ENCODE peak calls at places on chromosomes 7 and 10, in nine cellular contexts. N is lung; Y is psoas muscle; J is HCT116; S is right atrium auricular region; B is H9; V is GM23248; A is neural progenitor cell; U is CD8-positive, alpha-beta T cell. T is an unnamed sample.

GRCh38 chr10:22657028-22657427 is 57.4 kb downstream of the PIP4K2A start:
- DNase-seq in Y (no peak), U (no peak), J (no peak), A (no peak), B (no peak), N (no peak), S (no peak), V (no peak), T (no peak)

GRCh38 chr10:128000660-128001059 is 93.8 kb downstream of the PTPRE start:
- DNase-seq in V (peak; percentile 80), Y (no peak), A (no peak), S (no peak), N (peak; percentile 69), J (no peak), U (no peak), B (no peak), T (no peak)

GRCh38 chr7:133668296-133669060 is 415.6 kb downstream of the EXOC4 start:
- DNase-seq in B (no peak), U (no peak), Y (no peak), S (no peak), N (no peak), A (no peak), V (peak; percentile 26), J (no peak), T (peak; percentile 35)

GRCh38 chr7:106050743-106051110 is 61.4 kb downstream of the SYPL1 start:
- DNase-seq in A (no peak), U (no peak), V (peak; percentile 91), B (no peak), Y (no peak), S (no peak), J (no peak), N (no peak), T (peak; percentile 70)

GRCh38 chr7:142689439-142690168 is 59.7 kb upstream of the PRSS1 start:
- DNase-seq in U (no peak), N (no peak), J (no peak), V (no peak), B (no peak), S (no peak), A (no peak), Y (no peak), T (no peak)

GRCh38 chr10:5645375-5645774 is 21.0 kb downstream of the ASB13 start:
- DNase-seq in S (peak; percentile 78), A (no peak), J (no peak), U (no peak), V (no peak), B (no peak), N (no peak), Y (peak; percentile 65), T (no peak)

GRCh38 chr10:129935102-129935860 is 28.8 kb downstream of the EBF3 start:
- DNase-seq in U (no peak), Y (peak; percentile 32), S (no peak), A (no peak), B (no peak), J (no peak), V (no peak), N (no peak), T (no peak)

GRCh38 chr7:103637726-103638125 is 191.7 kb upstream of the SLC26A5 start:
- DNase-seq in S (no peak), B (no peak), U (no peak), N (no peak), J (no peak), V (peak; percentile 69), A (no peak), Y (no peak), T (peak; percentile 45)

GRCh38 chr10:12466701-12467100 is 117.4 kb downstream of the CAMK1D start:
- DNase-seq in B (no peak), V (no peak), S (no peak), U (no peak), Y (no peak), N (no peak), A (no peak), J (no peak), T (no peak)

GRCh38 chr7:37341033-37341630 is 107.5 kb downstream of the ELMO1 start:
- DNase-seq in U (no peak), B (no peak), J (no peak), N (no peak), A (no peak), V (no peak), S (no peak), Y (no peak), T (no peak)
- H3K4me1 ChIP-seq in U (peaks cover 39% of the 10 kb centered on the region), B (no peaks in the 10 kb centered on the region), J (no peaks in the 10 kb centered on the region), N (no peaks in the 10 kb centered on the region), A (peaks cover 17% of the 10 kb centered on the region), V (no peaks in the 10 kb centered on the region), S (peaks cover 23% of the 10 kb centered on the region), Y (no peaks in the 10 kb centered on the region), T (no peaks in the 10 kb centered on the region)

DNA sequence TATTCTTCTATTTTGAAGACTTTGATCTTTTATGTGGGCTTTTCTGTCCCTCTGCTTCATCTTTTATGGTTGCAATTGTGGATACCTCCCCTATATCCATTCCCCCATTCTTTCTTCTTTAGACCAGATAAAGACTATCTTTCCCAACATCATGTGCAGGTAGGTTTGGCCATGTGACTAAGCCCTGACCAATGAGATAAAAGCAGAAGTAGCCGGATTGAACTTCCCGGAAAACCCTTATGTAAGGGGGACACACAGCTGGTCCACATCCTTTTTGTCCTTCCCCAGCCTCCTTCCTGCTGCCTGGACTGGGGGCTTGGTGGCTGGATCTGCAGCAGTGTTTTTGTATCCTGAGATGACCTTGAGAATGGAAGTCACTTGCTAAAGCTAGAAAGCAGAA is 33.5 kb upstream of the EXOC6 start:
- DNase-seq in B (no peak), S (no peak), U (no peak), N (no peak), A (no peak), Y (no peak), J (no peak), V (no peak), T (no peak)
- H3K27me3 ChIP-seq in B (no peaks in the 10 kb centered on the region), S (no peaks in the 10 kb centered on the region), U (no peaks in the 10 kb centered on the region), N (no peaks in the 10 kb centered on the region), A (no peaks in the 10 kb centered on the region), Y (no peaks in the 10 kb centered on the region), J (no peaks in the 10 kb centered on the region), V (peaks cover 16% of the 10 kb centered on the region), T (peaks cover 21% of the 10 kb centered on the region)

GRCh38 chr7:102416406-102416805 is 17.0 kb upstream of the ORAI2 start:
- DNase-seq in J (no peak), U (no peak), Y (no peak), B (no peak), A (no peak), V (no peak), S (no peak), N (no peak), T (no peak)
- H3K4me1 ChIP-seq in J (peaks cover 7% of the 10 kb centered on the region), U (peaks cover 68% of the 10 kb centered on the region), Y (peaks cover 10% of the 10 kb centered on the region), B (no peaks in the 10 kb centered on the region), A (no peaks in the 10 kb centered on the region), V (no peaks in the 10 kb centered on the region), S (peaks cover 9% of the 10 kb centered on the region), N (no peaks in the 10 kb centered on the region), T (no peaks in the 10 kb centered on the region)

DNA sequence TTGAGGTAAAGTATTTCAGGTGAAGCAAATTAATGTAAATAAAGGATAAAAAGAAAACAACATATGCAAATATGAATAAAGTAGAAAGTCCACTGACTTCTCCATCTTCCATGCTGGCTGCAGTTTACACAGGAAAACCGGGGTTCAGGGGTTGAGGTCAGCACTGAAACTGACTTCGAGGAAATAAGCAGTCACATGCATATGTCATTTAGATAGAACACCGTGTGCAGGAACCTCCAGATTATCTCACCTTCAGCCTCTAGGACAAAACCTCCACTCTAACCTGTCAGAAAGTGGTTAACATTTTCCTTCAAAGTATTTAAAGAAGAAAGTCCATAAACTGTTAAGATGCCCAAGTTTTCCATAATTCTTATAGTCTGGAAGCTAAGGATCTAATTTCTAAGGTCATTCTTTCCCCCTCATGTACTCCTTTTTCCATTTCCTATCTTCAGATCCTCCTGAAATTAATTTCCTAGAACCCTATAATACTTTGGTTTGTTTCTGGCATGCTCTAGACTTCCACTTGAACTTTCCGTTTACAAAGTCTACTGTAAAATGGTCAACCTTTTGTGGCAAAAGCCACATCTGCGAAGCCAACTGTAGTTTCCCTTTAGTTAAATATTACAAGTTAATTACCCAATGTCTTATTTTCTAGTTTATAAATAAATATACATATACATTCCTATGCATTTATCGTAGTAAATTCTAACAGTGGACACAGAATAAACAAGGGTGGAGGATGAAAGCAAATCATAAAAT is 173.3 kb downstream of the RAPGEF5 start:
- DNase-seq in A (no peak), J (no peak), N (no peak), B (no peak), V (no peak), U (no peak), S (no peak), Y (no peak), T (no peak)
- H3K27me3 ChIP-seq in A (no peaks in the 10 kb centered on the region), J (no peaks in the 10 kb centered on the region), N (no peaks in the 10 kb centered on the region), B (no peaks in the 10 kb centered on the region), V (no peaks in the 10 kb centered on the region), U (no peaks in the 10 kb centered on the region), S (no peaks in the 10 kb centered on the region), Y (no peaks in the 10 kb centered on the region), T (no peaks in the 10 kb centered on the region)

GRCh38 chr10:7297094-7297493 is 113.7 kb downstream of the SFMBT2 start:
- DNase-seq in U (no peak), N (no peak), A (no peak), V (no peak), J (no peak), B (no peak), Y (no peak), S (no peak), T (no peak)
- H3K4me1 ChIP-seq in U (peaks cover 4% of the 10 kb centered on the region), N (peaks cover 10% of the 10 kb centered on the region), A (no peaks in the 10 kb centered on the region), V (no peaks in the 10 kb centered on the region), J (no peaks in the 10 kb centered on the region), B (no peaks in the 10 kb centered on the region), Y (no peaks in the 10 kb centered on the region), S (peaks cover 15% of the 10 kb centered on the region), T (peaks cover under 1% of the 10 kb centered on the region)

DNA sequence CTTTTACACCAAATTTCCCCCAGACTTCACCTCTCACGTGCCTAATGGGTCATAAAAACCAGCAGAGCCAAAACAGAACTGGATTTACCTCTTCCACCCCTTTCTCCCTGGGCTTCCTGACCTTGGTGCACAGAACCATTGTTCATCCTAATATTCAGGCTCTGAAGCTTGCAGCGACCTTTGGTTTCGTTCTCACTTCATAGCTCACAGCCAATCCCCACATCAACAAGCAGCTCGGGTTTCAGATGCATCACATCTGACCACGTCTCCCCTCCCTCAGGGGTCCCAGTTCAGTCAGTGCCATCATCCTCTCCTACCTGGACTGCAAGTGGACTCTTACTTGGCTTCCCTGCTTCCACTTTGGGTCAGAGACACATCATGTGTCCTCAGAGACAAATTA is 141.6 kb upstream of the DPP6 start:
- DNase-seq in V (no peak), J (no peak), A (no peak), B (no peak), N (no peak), U (no peak), Y (no peak), S (no peak), T (no peak)
- H3K27me3 ChIP-seq in V (no peaks in the 10 kb centered on the region), J (no peaks in the 10 kb centered on the region), A (no peaks in the 10 kb centered on the region), B (no peaks in the 10 kb centered on the region), N (no peaks in the 10 kb centered on the region), U (no peaks in the 10 kb centered on the region), Y (no peaks in the 10 kb centered on the region), S (no peaks in the 10 kb centered on the region), T (no peaks in the 10 kb centered on the region)

T was measured in foreskin keratinocyte.